ENCODE peak calls at places on chromosomes 2 and 18, in six cellular contexts. X, B, N, D, R and E are unnamed samples.

GRCh38 chr2:239002960-239003932 is 155.4 kb downstream of the TWIST2 start:
- DNase-seq in X (peak; percentile 89), B (peak; percentile 22), N (no peak), D (no peak), R (peak; percentile 58), E (no peak)

GRCh38 chr18:31738460-31739407 is 21.9 kb downstream of the SLC25A52 start:
- DNase-seq in X (no peak), B (peak; percentile 45), N (no peak), D (no peak), R (no peak), E (no peak)

GRCh38 chr18:1020731-1021344 is 116.2 kb downstream of the ADCYAP1 start:
- DNase-seq in X (no peak), B (no peak), N (no peak), D (no peak), R (no peak), E (no peak)

GRCh38 chr18:51660316-51660715 is 462.8 kb upstream of the MEX3C start:
- DNase-seq in X (no peak), B (no peak), N (no peak), D (no peak), R (no peak), E (no peak)

GRCh38 chr2:161170917-161171594 is 10.8 kb downstream of the TANK start:
- DNase-seq in X (peak; percentile 66), B (no peak), N (no peak), D (no peak), R (peak; percentile 55), E (no peak)

GRCh38 chr2:172179045-172179742 is 76.5 kb upstream of the DLX2 start:
- DNase-seq in X (no peak), B (peak; percentile 91), N (no peak), D (no peak), R (no peak), E (no peak)

GRCh38 chr2:9984861-9985480 is 33.5 kb downstream of the GRHL1 start:
- DNase-seq in X (peak; percentile 65), B (no peak), N (no peak), D (no peak), R (no peak), E (no peak)

GRCh38 chr2:106189764-106190468 is 4.2 kb downstream of the UXS1 start:
- DNase-seq in X (no peak), B (peak; percentile 29), N (no peak), D (no peak), R (peak; percentile 43), E (no peak)

GRCh38 chr2:146392191-146392590 is 1452.6 kb upstream of the ACVR2A start:
- DNase-seq in X (no peak), B (no peak), N (no peak), D (no peak), R (no peak), E (no peak)

GRCh38 chr2:214379227-214379626 is 31.6 kb upstream of the VWC2L start:
- DNase-seq in X (no peak), B (no peak), N (no peak), D (no peak), R (no peak), E (no peak)

GRCh38 chr2:44291281-44292248 is 16.3 kb downstream of the SLC3A1 start:
- DNase-seq in X (peak; percentile 86), B (peak; percentile 96), N (no peak), D (no peak), R (peak; percentile 62), E (no peak)

GRCh38 chr2:20633001-20633400 is 17.9 kb downstream of the HS1BP3 start:
- DNase-seq in X (no peak), B (no peak), N (no peak), D (no peak), R (no peak), E (no peak)